ENCODE peak calls at places on chromosomes 11 and 22, in ten cellular contexts. O, Q, R, T, I, V, W, X, E and B are unnamed samples. For H3K4me1, the result is how much of the 10 kb centered on the place peaks cover.

GRCh38 chr11:114197799-114198500 is 98.2 kb upstream of the NNMT start:
- ATAC-seq in T (no peak), R (peak), Q (peak), W (peak), X (no peak), O (peak), E (peak), I (peak), V (no peak), B (peak)

GRCh38 chr11:104984818-104985217 is 16.4 kb upstream of the CASP4 start:
- ATAC-seq in O (no peak), R (no peak), X (no peak), T (no peak), Q (no peak), V (no peak), E (no peak), I (no peak), W (no peak), B (no peak)

GRCh38 chr11:27409742-27410141 is 46.7 kb upstream of the CCDC34 start:
- ATAC-seq in V (no peak), Q (peak), W (no peak), I (no peak), O (no peak), T (no peak), E (no peak), X (no peak), R (no peak), B (no peak)

GRCh38 chr11:44781697-44782096 is 54.9 kb downstream of the TSPAN18 start:
- ATAC-seq in E (no peak), Q (no peak), R (no peak), O (no peak), V (no peak), T (no peak), W (no peak), X (no peak), I (no peak), B (no peak)

GRCh38 chr11:90349741-90350140 is 126.9 kb upstream of the CHORDC1 start:
- ATAC-seq in R (no peak), I (no peak), T (peak), W (no peak), Q (no peak), E (no peak), V (no peak), X (no peak), O (no peak), B (no peak)

GRCh38 chr22:36151006-36151595 is 9.5 kb downstream of the APOL3 start:
- ATAC-seq in O (no peak), I (no peak), Q (no peak), X (no peak), T (no peak), E (no peak), R (no peak), W (peak), V (no peak), B (peak)

GRCh38 chr22:41654322-41654721 is 33.2 kb downstream of the XRCC6 start:
- ATAC-seq in W (no peak), I (no peak), X (peak), O (no peak), V (no peak), R (peak), Q (no peak), E (no peak), T (no peak), B (no peak)

GRCh38 chr11:61707574-61707973 is 27.4 kb downstream of the DAGLA start:
- ATAC-seq in W (no peak), X (no peak), Q (no peak), R (peak), O (peak), T (no peak), V (no peak), I (no peak), E (peak), B (no peak)

GRCh38 chr11:60504219-60504618 is 11.0 kb upstream of the MS4A13 start:
- ATAC-seq in R (no peak), X (no peak), O (no peak), E (no peak), W (no peak), I (no peak), T (peak), V (no peak), Q (no peak), B (no peak)

GRCh38 chr11:108606070-108606469 is 12.5 kb upstream of the EXPH5 start:
- ATAC-seq in W (no peak), O (no peak), I (no peak), T (peak), R (no peak), E (no peak), X (no peak), V (no peak), Q (no peak), B (no peak)

GRCh38 chr11:86459682-86460460 is 85.2 kb downstream of the CCDC81 start:
- ATAC-seq in I (peak), E (peak), V (no peak), O (no peak), T (no peak), W (no peak), Q (peak), R (peak), X (no peak), B (peak)

GRCh38 chr11:114295676-114296081 is 520 bp upstream of the NNMT start:
- ATAC-seq in R (no peak), O (peak), W (peak), X (no peak), T (no peak), V (no peak), I (peak), E (peak), Q (peak), B (peak)

GRCh38 chr11:134401825-134402809 is 9.9 kb downstream of the B3GAT1 start:
- ATAC-seq in R (no peak), X (no peak), Q (no peak), T (no peak), I (no peak), O (no peak), E (no peak), V (no peak), W (no peak), B (no peak)

GRCh38 chr11:46407635-46408034 is 16.1 kb upstream of the CHRM4 start:
- ATAC-seq in T (no peak), I (no peak), W (no peak), R (no peak), O (no peak), V (no peak), E (no peak), Q (no peak), X (no peak), B (no peak)

GRCh38 chr22:41598081-41598480 is 8.4 kb upstream of the PMM1 start:
- ATAC-seq in I (peak), T (no peak), X (peak), O (no peak), W (no peak), E (peak), V (no peak), Q (peak), R (no peak), B (no peak)

GRCh38 chr11:44886765-44887164 is 63.9 kb downstream of the TP53I11 start:
- ATAC-seq in X (no peak), E (peak), I (peak), T (no peak), W (peak), V (no peak), R (peak), Q (peak), O (no peak), B (peak)

GRCh38 chr22:41030891-41031290 is 61.5 kb upstream of the EP300 start:
- ATAC-seq in E (no peak), X (no peak), T (no peak), R (no peak), W (no peak), I (peak), O (no peak), V (no peak), Q (no peak), B (no peak)

GRCh38 chr11:33687733-33688479 is 12.7 kb downstream of the C11orf91 start:
- ATAC-seq in Q (no peak), V (no peak), X (peak), E (peak), T (peak), O (no peak), W (no peak), I (no peak), R (no peak), B (no peak)

GRCh38 chr22:17117400-17117799 is 3.8 kb downstream of the TMEM121B start:
- ATAC-seq in X (no peak), E (no peak), R (no peak), I (no peak), O (no peak), Q (no peak), W (no peak), V (no peak), T (peak), B (no peak)

GRCh38 chr11:596374-596773 is 19.4 kb downstream of the IRF7 start:
- ATAC-seq in R (no peak), Q (no peak), V (no peak), E (no peak), I (no peak), O (no peak), X (no peak), T (no peak), W (no peak), B (no peak)

GRCh38 chr11:121561716-121562115 is 108.9 kb upstream of the SORL1-AS1 start:
- ATAC-seq in Q (no peak), I (no peak), V (no peak), R (no peak), X (peak), W (no peak), E (no peak), T (no peak), O (no peak), B (no peak)

GRCh38 chr22:26707090-26707489 is 49.7 kb downstream of the MIAT start:
- ATAC-seq in R (no peak), X (no peak), O (no peak), I (no peak), V (no peak), E (no peak), Q (no peak), T (no peak), W (no peak), B (no peak)

GRCh38 chr22:49776891-49777290 is 50.8 kb downstream of the BRD1 start:
- ATAC-seq in T (no peak), W (no peak), I (no peak), O (no peak), R (no peak), E (no peak), X (no peak), V (no peak), Q (no peak), B (no peak)

GRCh38 chr11:123231263-123231662 is 36.2 kb upstream of the CLMP start:
- ATAC-seq in Q (no peak), V (no peak), W (no peak), R (no peak), O (no peak), T (no peak), X (peak), E (no peak), I (peak), B (peak)

GRCh38 chr11:1939006-1939626 is 8.0 kb upstream of the MRPL23 start:
- ATAC-seq in T (no peak), W (no peak), R (no peak), X (no peak), I (no peak), Q (no peak), O (peak), E (peak), V (peak), B (no peak)

GRCh38 chr11:111693224-111693937 is 72.8 kb downstream of the PPP2R1B start:
- ATAC-seq in R (peak), I (no peak), T (peak), V (no peak), X (no peak), Q (no peak), O (no peak), W (no peak), E (no peak), B (no peak)

GRCh38 chr11:13242564-13242963 is 35.0 kb upstream of the BMAL1 start:
- ATAC-seq in V (no peak), I (no peak), E (no peak), Q (no peak), O (no peak), T (no peak), X (no peak), R (no peak), W (no peak), B (no peak)

GRCh38 chr11:10926801-10927200 is 68.9 kb upstream of the ZBED5 start:
- ATAC-seq in V (no peak), Q (no peak), O (no peak), I (no peak), R (no peak), X (no peak), T (no peak), E (no peak), W (no peak), B (no peak)

GRCh38 chr11:124510279-124510678 is 33.2 kb downstream of the OR8B12 start:
- ATAC-seq in W (peak), T (no peak), Q (no peak), X (no peak), O (no peak), R (no peak), E (no peak), I (no peak), V (no peak), B (no peak)

GRCh38 chr11:104089481-104089880 is 53.0 kb downstream of the DDI1 start:
- ATAC-seq in R (no peak), I (no peak), Q (no peak), E (no peak), X (no peak), T (no peak), V (no peak), W (no peak), O (no peak), B (no peak)

GRCh38 chr11:33207408-33207985 is 46.2 kb upstream of the CSTF3 start:
- ATAC-seq in R (peak), O (no peak), T (no peak), Q (peak), X (peak), W (peak), V (no peak), I (peak), E (peak), B (peak)

GRCh38 chr11:23725752-23726151 is 771.1 kb upstream of the LUZP2 start:
- ATAC-seq in T (no peak), I (no peak), R (no peak), W (no peak), E (no peak), O (no peak), X (no peak), V (no peak), Q (no peak), B (no peak)

GRCh38 chr11:65915821-65916251 is 3.0 kb downstream of the C11orf68 start:
- ATAC-seq in W (peak), V (no peak), E (peak), T (no peak), X (peak), I (no peak), R (peak), Q (peak), O (peak), B (peak)

GRCh38 chr11:134472188-134472455 is 60.1 kb upstream of the B3GAT1 start:
- ATAC-seq in W (no peak), X (no peak), I (no peak), R (no peak), E (no peak), O (no peak), V (no peak), Q (no peak), T (no peak), B (no peak)

GRCh38 chr11:75558939-75559843 is 2.9 kb upstream of the SERPINH1 start:
- ATAC-seq in V (no peak), E (peak), Q (peak), T (no peak), I (peak), O (no peak), R (no peak), W (peak), X (no peak), B (no peak)

GRCh38 chr11:65592840-65593517 is 2.6 kb downstream of the KCNK7 start:
- ATAC-seq in E (no peak), Q (no peak), T (no peak), X (no peak), W (no peak), R (no peak), I (no peak), V (no peak), O (no peak), B (no peak)

GRCh38 chr11:6650980-6651379 is 4.6 kb downstream of the DCHS1 start:
- ATAC-seq in I (no peak), R (no peak), W (no peak), E (no peak), X (no peak), V (no peak), T (no peak), O (no peak), Q (no peak), B (no peak)

GRCh38 chr11:12684354-12684753 is 10.1 kb downstream of the TEAD1 start:
- ATAC-seq in X (no peak), V (no peak), T (no peak), W (no peak), R (no peak), O (no peak), E (no peak), Q (no peak), I (no peak), B (no peak)

GRCh38 chr11:123193742-123194141 is 1.3 kb downstream of the CLMP start:
- ATAC-seq in E (peak), T (no peak), X (no peak), O (no peak), Q (no peak), R (no peak), I (peak), W (peak), V (no peak), B (no peak)

GRCh38 chr22:37638351-37639069 is 959 bp upstream of the SH3BP1 start:
- ATAC-seq in O (no peak), E (no peak), W (no peak), Q (no peak), R (no peak), X (peak), T (peak), V (peak), I (no peak), B (no peak)
- H3K4me1 ChIP-seq in O (under half), E (half or more), W (under half), Q (under half), R (under half), X (half or more), T (half or more), V (half or more), I (under half), B (under half)

GRCh38 chr11:19869946-19870589 is 157.4 kb downstream of the NAV2 start:
- ATAC-seq in E (no peak), X (no peak), Q (no peak), O (no peak), V (no peak), R (no peak), T (no peak), I (no peak), W (no peak), B (no peak)
- H3K4me1 ChIP-seq in E (under half), X (under half), Q (under half), O (under half), V (under half), R (under half), T (under half), I (under half), W (under half), B (under half)

DNA sequence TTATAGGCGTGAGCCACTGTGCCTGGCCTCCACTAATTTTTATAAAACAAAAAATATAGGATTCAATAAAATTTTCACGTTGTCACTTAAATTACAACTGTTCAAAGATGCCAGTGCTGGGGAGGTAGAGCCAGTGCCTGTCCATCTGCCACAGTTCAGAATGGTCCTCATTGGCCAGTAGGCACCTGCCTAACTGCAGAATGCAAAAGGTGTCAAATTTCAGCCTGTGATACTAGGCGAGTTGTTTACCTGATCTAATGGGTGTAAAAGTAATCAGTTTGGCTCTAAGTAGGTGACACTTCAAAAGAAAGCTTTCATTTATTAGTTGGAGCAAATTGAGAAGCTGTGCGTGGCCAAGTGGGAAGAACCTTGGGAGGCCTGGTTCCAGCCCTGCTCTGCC is 2.4 kb downstream of the SMARCB1 start:
- ATAC-seq in I (no peak), T (no peak), O (no peak), V (no peak), W (no peak), Q (no peak), X (peak), R (no peak), E (no peak), B (no peak)
- H3K4me1 ChIP-seq in I (under half), T (under half), O (under half), V (under half), W (under half), Q (under half), X (under half), R (under half), E (under half), B (under half)

GRCh38 chr22:29311468-29312217 is 3.9 kb downstream of the RASL10A start:
- ATAC-seq in V (no peak), E (no peak), X (no peak), Q (peak), R (no peak), I (no peak), O (no peak), W (peak), T (no peak), B (peak)
- H3K4me1 ChIP-seq in V (under half), E (half or more), X (half or more), Q (under half), R (under half), I (under half), O (under half), W (under half), T (under half), B (half or more)

GRCh38 chr11:35794850-35795249 is 132.3 kb downstream of the TRIM44 start:
- ATAC-seq in V (no peak), I (peak), O (peak), X (no peak), R (no peak), W (no peak), T (no peak), E (no peak), Q (no peak), B (no peak)
- H3K4me1 ChIP-seq in V (under half), I (under half), O (under half), X (under half), R (under half), W (under half), T (under half), E (under half), Q (under half), B (under half)